ENCODE peak calls at places on chromosome 7, in seven cellular contexts. B, E, I, C, G, R and L are unnamed samples.

GRCh38 chr7:33714208-33714607 is 191.1 kb upstream of the BMPER start:
- DNase-seq in I (no peak), G (no peak), C (no peak), B (no peak), E (no peak), R (no peak), L (no peak)

GRCh38 chr7:105487559-105488218 is 34.4 kb downstream of the PUS7 start:
- DNase-seq in I (no peak), B (peak), C (peak), G (peak), E (no peak), R (no peak), L (no peak)

GRCh38 chr7:128059143-128059975 is 28.1 kb upstream of the LRRC4 start:
- DNase-seq in I (no peak), E (no peak), G (no peak), B (peak), R (peak), C (peak), L (no peak)

GRCh38 chr7:100966542-100967291 is 2.6 kb upstream of the MUC12 start:
- DNase-seq in C (no peak), I (no peak), G (no peak), B (no peak), R (no peak), E (no peak), L (no peak)

GRCh38 chr7:142803901-142804300 is 33.1 kb downstream of the PRSS2 start:
- DNase-seq in G (no peak), B (no peak), C (no peak), I (no peak), E (no peak), R (no peak), L (no peak)

GRCh38 chr7:155002411-155003214 is at the start of gene PAXIP1:
- DNase-seq in R (peak), I (peak), E (peak), G (peak), C (peak), B (peak), L (peak)

GRCh38 chr7:150432915-150433892 is 17.2 kb upstream of the GIMAP8 start:
- DNase-seq in G (peak), I (no peak), B (no peak), C (no peak), E (no peak), R (no peak), L (no peak)

GRCh38 chr7:129218514-129219036 is 6.3 kb upstream of the AHCYL2 start:
- DNase-seq in I (peak), B (peak), G (peak), R (peak), C (peak), E (peak), L (peak)

GRCh38 chr7:46754135-46754730 is 827.7 kb downstream of the TNS3 start:
- DNase-seq in C (no peak), G (no peak), E (no peak), R (no peak), I (no peak), B (no peak), L (no peak)

GRCh38 chr7:1098243-1099153 is 10.6 kb downstream of the GPER1 start:
- DNase-seq in I (no peak), C (peak), G (no peak), B (no peak), R (no peak), E (no peak), L (no peak)

GRCh38 chr7:145718129-145718528 is 398.5 kb upstream of the CNTNAP2 start:
- DNase-seq in B (no peak), C (no peak), E (no peak), I (no peak), G (no peak), R (no peak), L (no peak)

GRCh38 chr7:88311675-88312036 is 5.0 kb upstream of the STEAP4 start:
- DNase-seq in E (no peak), R (no peak), I (no peak), B (no peak), G (no peak), C (no peak), L (no peak)

GRCh38 chr7:137878333-137878961 is 31.7 kb upstream of the DGKI start:
- DNase-seq in I (no peak), B (no peak), G (no peak), E (no peak), C (no peak), R (no peak), L (no peak)

GRCh38 chr7:77917500-77918262 is 119.1 kb downstream of the PHTF2 start:
- DNase-seq in G (no peak), C (no peak), R (no peak), I (no peak), B (no peak), E (no peak), L (no peak)

GRCh38 chr7:150959739-150960734 is 18.1 kb downstream of the KCNH2 start:
- DNase-seq in R (no peak), B (peak), E (no peak), I (no peak), G (peak), C (no peak), L (no peak)

GRCh38 chr7:2699289-2699620 is 11.3 kb downstream of the AMZ1 start:
- DNase-seq in E (no peak), G (no peak), R (no peak), C (no peak), I (no peak), B (no peak), L (no peak)

GRCh38 chr7:109772161-109772560 is 1202.5 kb downstream of the DNAJB9 start:
- DNase-seq in E (no peak), C (no peak), G (no peak), R (no peak), B (no peak), I (no peak), L (no peak)

GRCh38 chr7:129053938-129054437 is 923 bp downstream of the TNPO3 start:
- DNase-seq in R (no peak), B (peak), E (no peak), G (peak), I (no peak), C (no peak), L (no peak)

GRCh38 chr7:53521638-53522184 is 486.3 kb downstream of the POM121L12 start:
- DNase-seq in E (no peak), B (no peak), G (no peak), I (no peak), C (no peak), R (no peak), L (no peak)

GRCh38 chr7:4792537-4793126 is 17.2 kb downstream of the AP5Z1 start:
- DNase-seq in I (no peak), B (no peak), C (no peak), G (no peak), R (peak), E (peak), L (no peak)

GRCh38 chr7:82204694-82205093 is 238.9 kb downstream of the CACNA2D1 start:
- DNase-seq in R (no peak), E (no peak), B (no peak), I (no peak), C (no peak), G (peak), L (no peak)

GRCh38 chr7:94003446-94004023 is 620 bp downstream of the BET1 start:
- DNase-seq in E (peak), I (no peak), B (no peak), C (no peak), G (no peak), R (peak), L (peak)

GRCh38 chr7:134737561-134738353 is 41.7 kb upstream of the CALD1 start:
- DNase-seq in C (no peak), I (no peak), E (no peak), B (no peak), G (peak), R (peak), L (no peak)

GRCh38 chr7:20199015-20199737 is 18.0 kb downstream of the MACC1 start:
- DNase-seq in G (peak), I (no peak), R (peak), C (peak), E (peak), B (no peak), L (peak)

GRCh38 chr7:1156782-1157535 is 3.0 kb downstream of the ZFAND2A start:
- DNase-seq in C (no peak), I (no peak), E (no peak), G (peak), R (no peak), B (no peak), L (no peak)

GRCh38 chr7:43647772-43648643 is 65.1 kb downstream of the STK17A start:
- DNase-seq in C (peak), G (peak), I (no peak), R (peak), E (peak), B (peak), L (peak)

GRCh38 chr7:155774947-155775346 is 37.3 kb downstream of the SHH start:
- DNase-seq in I (no peak), R (no peak), E (no peak), B (no peak), C (no peak), G (no peak), L (no peak)

GRCh38 chr7:157688439-157689268 is 351.9 kb downstream of the DNAJB6 start:
- DNase-seq in E (no peak), R (no peak), C (no peak), G (no peak), B (no peak), I (no peak), L (no peak)

GRCh38 chr7:42661312-42661711 is 250.6 kb downstream of the C7orf25 start:
- DNase-seq in E (no peak), G (peak), B (no peak), R (no peak), C (no peak), I (no peak), L (no peak)

GRCh38 chr7:92766461-92767003 is 69.8 kb downstream of the CDK6 start:
- DNase-seq in C (no peak), I (no peak), G (no peak), E (no peak), R (no peak), B (no peak), L (no peak)

GRCh38 chr7:31883761-31884164 is 186.4 kb downstream of the PDE1C start:
- DNase-seq in R (no peak), G (peak), E (no peak), I (no peak), B (no peak), C (no peak), L (no peak)

GRCh38 chr7:25775999-25776736 is 375.8 kb upstream of the NFE2L3 start:
- DNase-seq in G (no peak), B (no peak), I (no peak), E (no peak), R (no peak), C (no peak), L (peak)

GRCh38 chr7:77321300-77321699 is 94.8 kb downstream of the GSAP start:
- DNase-seq in R (no peak), G (no peak), E (no peak), C (no peak), B (no peak), I (no peak), L (no peak)

GRCh38 chr7:69597278-69598076 is 798 bp upstream of the AUTS2 start:
- DNase-seq in B (no peak), C (peak), I (no peak), E (peak), G (peak), R (peak), L (peak)

GRCh38 chr7:100642534-100642907 is 1.2 kb upstream of the TFR2 start:
- DNase-seq in C (peak), R (peak), E (peak), I (no peak), B (no peak), G (no peak), L (peak)

GRCh38 chr7:99193527-99194214 is 14.2 kb downstream of the KPNA7 start:
- DNase-seq in C (no peak), I (no peak), G (no peak), R (no peak), B (no peak), E (no peak), L (no peak)

GRCh38 chr7:82623812-82624211 is 180.2 kb upstream of the CACNA2D1 start:
- DNase-seq in C (no peak), G (no peak), R (no peak), B (no peak), E (no peak), I (no peak), L (no peak)